ENCODE peak calls at places on chromosome 5, in five cellular contexts. A is HCT116, I is right atrium auricular region, T is body of pancreas, B is Peyer's patch. K is an unnamed sample.

GRCh38 chr5:73440262-73440661 is 8.3 kb downstream of the FOXD1 start:
- DNase-seq in I (no peak), B (no peak), A (no peak), T (no peak), K (no peak)

GRCh38 chr5:54988218-54988617 is 2.8 kb upstream of the ESM1 start:
- DNase-seq in T (no peak), B (no peak), I (no peak), A (no peak), K (no peak)

GRCh38 chr5:71475788-71476384 is 20.4 kb downstream of the BDP1 start:
- DNase-seq in A (no peak), B (no peak), T (no peak), I (no peak), K (no peak)

GRCh38 chr5:77748160-77748559 is 28.0 kb downstream of the TBCA start:
- DNase-seq in B (no peak), I (no peak), T (no peak), A (no peak), K (no peak)

GRCh38 chr5:68088302-68088701 is 127.3 kb upstream of the PIK3R1 start:
- DNase-seq in B (no peak), I (no peak), T (no peak), A (no peak), K (no peak)

GRCh38 chr5:59020611-59021285 is 437.9 kb downstream of the RAB3C start:
- DNase-seq in T (no peak), I (no peak), A (no peak), B (no peak), K (peak; percentile 37)

GRCh38 chr5:117888688-117889087 is 1099.7 kb downstream of the DTWD2 start:
- DNase-seq in I (no peak), A (no peak), T (no peak), B (no peak), K (no peak)

GRCh38 chr5:36279054-36279698 is 22.5 kb downstream of the RANBP3L start:
- DNase-seq in T (no peak), A (no peak), I (no peak), B (no peak), K (no peak)

GRCh38 chr5:99721487-99721886 is 792.7 kb upstream of the CHD1 start:
- DNase-seq in B (no peak), T (no peak), A (no peak), I (no peak), K (no peak)

GRCh38 chr5:180332051-180332517 is 21.1 kb downstream of the GFPT2 start:
- DNase-seq in A (no peak), T (peak; percentile 83), I (no peak), B (no peak), K (no peak)

GRCh38 chr5:90560771-90561170 is 2.2 kb downstream of the ADGRV1 start:
- DNase-seq in A (no peak), I (no peak), T (no peak), B (no peak), K (no peak)

DNA sequence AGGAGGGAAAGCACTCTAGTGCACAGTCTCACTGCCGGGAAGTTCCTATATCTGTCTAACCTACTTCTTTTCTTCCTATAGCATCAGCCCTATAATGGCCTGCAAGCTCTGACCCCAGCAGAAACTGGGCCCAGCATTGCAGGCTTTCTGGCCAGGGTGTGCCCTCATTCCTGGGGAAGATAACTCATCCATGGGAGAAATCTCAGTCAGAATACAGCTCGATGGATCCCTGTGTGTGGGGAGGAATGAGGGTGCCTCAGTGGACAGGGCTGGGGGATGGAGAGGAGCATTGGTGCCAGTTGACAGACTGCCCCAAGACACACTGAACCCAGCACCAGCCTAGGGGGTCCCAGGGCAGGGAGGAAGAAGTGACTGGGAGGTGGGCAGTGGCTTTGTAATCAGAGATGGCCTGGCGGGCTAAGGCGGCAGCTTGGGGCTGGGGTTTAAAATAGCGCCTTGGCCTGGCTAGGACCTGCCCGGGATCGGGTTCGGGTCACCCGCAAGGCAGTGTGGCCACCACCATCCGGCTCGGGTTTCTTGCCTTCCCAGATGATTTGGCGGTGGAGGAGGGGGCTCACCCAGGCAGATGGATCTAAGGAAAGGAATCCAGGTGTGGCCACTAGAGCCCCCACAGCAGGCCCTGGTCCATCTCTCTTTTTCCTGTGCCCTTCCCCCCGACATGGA is 7.6 kb upstream of the CXXC5 start:
- DNase-seq in T (peak; percentile 5), I (no peak), A (no peak), B (no peak), K (peak; percentile 19)
- H3K4me1 ChIP-seq in T (peaks cover 84% of the 10 kb centered on the region), I (no peaks in the 10 kb centered on the region), A (peaks cover 68% of the 10 kb centered on the region), B (peaks cover 28% of the 10 kb centered on the region), K (peaks cover 26% of the 10 kb centered on the region)

DNA sequence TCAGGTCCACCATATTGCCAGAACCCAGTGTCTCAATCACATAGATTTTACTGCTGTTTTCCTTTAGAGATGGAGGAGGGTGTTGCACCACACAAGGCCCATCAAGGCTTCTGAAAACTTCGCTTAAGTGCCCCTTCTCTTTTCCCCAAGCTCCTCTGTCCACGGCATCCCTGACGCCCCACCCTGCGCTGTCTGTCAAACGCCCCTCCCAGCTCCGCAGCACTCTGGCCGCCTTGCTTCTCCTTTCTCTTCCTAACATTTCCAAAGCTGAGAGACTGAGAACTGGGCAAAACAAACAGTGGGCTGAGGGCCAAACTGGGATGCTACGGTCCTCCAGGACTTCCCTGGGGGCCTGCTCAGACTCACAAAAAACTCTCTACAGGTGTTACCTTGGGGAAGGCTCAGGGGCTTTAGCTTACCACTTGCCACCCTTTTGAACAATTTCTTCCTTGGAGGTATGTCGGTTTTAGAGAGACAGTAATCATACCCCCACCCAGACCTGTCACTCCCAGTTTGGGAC is 28.3 kb upstream of the ERGIC1 start:
- DNase-seq in I (no peak), A (no peak), B (no peak), T (no peak), K (no peak)
- H3K27ac ChIP-seq in I (no peak overlapping the region), A (no peak overlapping the region), B (no peak overlapping the region), T (no peak overlapping the region), K (no peak overlapping the region)

DNA sequence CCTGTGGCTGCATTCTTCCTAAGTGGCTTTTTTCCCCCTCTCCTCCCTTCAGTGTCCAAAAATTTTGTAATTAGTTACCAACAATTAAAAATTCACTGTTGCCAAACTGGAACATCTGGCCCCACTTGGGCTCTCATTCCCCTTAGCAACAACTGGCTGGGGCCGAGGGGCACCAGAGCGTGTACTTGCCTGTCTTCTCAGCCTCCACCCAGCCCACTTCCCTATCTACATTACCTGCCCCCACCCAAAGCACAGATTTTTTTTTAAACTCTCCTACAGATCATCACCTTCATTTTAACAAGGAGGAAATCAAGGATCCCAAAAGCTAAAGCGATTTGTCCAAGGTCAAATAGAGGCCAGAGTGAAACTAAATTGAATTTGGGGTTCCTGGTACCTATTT is 278.8 kb downstream of the EBF1 start:
- DNase-seq in B (peak; percentile 89), A (no peak), I (no peak), T (no peak), K (no peak)
- H3K4me1 ChIP-seq in B (no peaks in the 10 kb centered on the region), A (no peaks in the 10 kb centered on the region), I (no peaks in the 10 kb centered on the region), T (no peaks in the 10 kb centered on the region), K (no peaks in the 10 kb centered on the region)

GRCh38 chr5:143957455-143957854 is 145.5 kb downstream of the HMHB1 start:
- DNase-seq in A (no peak), T (no peak), I (no peak), B (no peak), K (no peak)
- H3K27ac ChIP-seq in A (no peak overlapping the region), T (no peak overlapping the region), I (no peak overlapping the region), B (no peak overlapping the region), K (no peak overlapping the region)

GRCh38 chr5:179275941-179276837 is 69.1 kb downstream of the ADAMTS2 start:
- DNase-seq in A (no peak), B (peak; percentile 21), I (peak; percentile 93), T (peak; percentile 48), K (peak; percentile 51)
- H3K4me1 ChIP-seq in A (no peaks in the 10 kb centered on the region), B (no peaks in the 10 kb centered on the region), I (no peaks in the 10 kb centered on the region), T (no peaks in the 10 kb centered on the region), K (no peaks in the 10 kb centered on the region)

DNA sequence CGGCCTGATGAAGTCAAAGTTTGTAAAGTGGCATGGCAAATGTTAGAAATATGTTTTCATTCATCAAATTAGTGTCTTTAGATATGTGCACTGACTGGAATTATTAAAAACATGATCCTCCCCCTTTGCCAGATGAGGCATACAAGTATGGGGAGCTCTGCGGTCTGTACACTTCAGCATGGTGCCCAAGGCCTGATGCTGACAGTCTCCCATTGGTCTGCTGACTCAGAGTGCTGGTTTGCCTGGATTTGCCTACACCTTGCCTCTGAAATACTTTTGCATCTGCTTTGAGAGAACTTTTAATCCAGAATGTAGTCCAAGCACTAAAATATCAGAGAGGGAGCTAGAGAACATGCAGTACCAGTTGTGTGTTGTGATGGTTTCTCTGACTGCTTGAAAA is 354.3 kb upstream of the ACTBL2 start:
- DNase-seq in B (no peak), T (no peak), I (no peak), A (no peak), K (no peak)
- H3K27ac ChIP-seq in B (no peak overlapping the region), T (no peak overlapping the region), I (no peak overlapping the region), A (peak overlapping the region; percentile 58), K (no peak overlapping the region)

GRCh38 chr5:124669300-124669648 is 77.2 kb downstream of the ZNF608 start:
- DNase-seq in T (no peak), A (no peak), I (no peak), B (no peak), K (no peak)
- H3K4me1 ChIP-seq in T (peaks cover 65% of the 10 kb centered on the region), A (peaks cover 11% of the 10 kb centered on the region), I (no peaks in the 10 kb centered on the region), B (no peaks in the 10 kb centered on the region), K (no peaks in the 10 kb centered on the region)

GRCh38 chr5:119411935-119412623 is 40.2 kb upstream of the HSD17B4 start:
- DNase-seq in I (peak; percentile 66), T (peak; percentile 73), A (peak; percentile 76), B (peak; percentile 66), K (peak; percentile 76)
- H3K27ac ChIP-seq in I (peak overlapping the region; percentile 70), T (no peak overlapping the region), A (peak overlapping the region; percentile 3), B (peak overlapping the region; percentile 59), K (peak overlapping the region; percentile 45)

K was measured in colonic mucosa.